ENCODE peak calls at places on chromosomes 2 and 18, in nine cellular contexts. One of them, this sample, is unnamed.

GRCh38 chr18:58315739-58316215 is 271.8 kb downstream of the NEDD4L start:
- DNase-seq in IMR-90: no peak
- DNase-seq in heart left ventricle: no peak
- DNase-seq in ovary: no peak
- DNase-seq in tibial nerve: no peak
- DNase-seq in A549: no peak
- DNase-seq in thyroid gland: no peak
- DNase-seq in Peyer's patch: peak; percentile 60
- DNase-seq in right lobe of liver: no peak
- DNase-seq in this sample: no peak

GRCh38 chr18:22314406-22314805 is 103.3 kb downstream of the CTAGE1 start:
- DNase-seq in right lobe of liver: no peak
- DNase-seq in Peyer's patch: no peak
- DNase-seq in heart left ventricle: no peak
- DNase-seq in thyroid gland: no peak
- DNase-seq in ovary: no peak
- DNase-seq in A549: no peak
- DNase-seq in IMR-90: peak; percentile 97
- DNase-seq in tibial nerve: no peak
- DNase-seq in this sample: no peak

GRCh38 chr18:6807504-6808257 is 78.2 kb downstream of the ARHGAP28 start:
- DNase-seq in Peyer's patch: no peak
- DNase-seq in IMR-90: no peak
- DNase-seq in tibial nerve: no peak
- DNase-seq in right lobe of liver: no peak
- DNase-seq in ovary: no peak
- DNase-seq in heart left ventricle: no peak
- DNase-seq in A549: no peak
- DNase-seq in thyroid gland: no peak
- DNase-seq in this sample: no peak

GRCh38 chr2:158128168-158128973 is 26.7 kb downstream of the UPP2 start:
- DNase-seq in A549: no peak
- DNase-seq in thyroid gland: no peak
- DNase-seq in heart left ventricle: no peak
- DNase-seq in ovary: no peak
- DNase-seq in Peyer's patch: peak; percentile 80
- DNase-seq in IMR-90: no peak
- DNase-seq in tibial nerve: no peak
- DNase-seq in right lobe of liver: peak; percentile 90
- DNase-seq in this sample: no peak

GRCh38 chr18:45938488-45938935 is 28.6 kb downstream of the EPG5 start:
- DNase-seq in A549: no peak
- DNase-seq in right lobe of liver: no peak
- DNase-seq in IMR-90: no peak
- DNase-seq in Peyer's patch: no peak
- DNase-seq in thyroid gland: no peak
- DNase-seq in tibial nerve: no peak
- DNase-seq in ovary: no peak
- DNase-seq in heart left ventricle: no peak
- DNase-seq in this sample: no peak

GRCh38 chr2:62826141-62826540 is 120.6 kb downstream of the EHBP1 start:
- DNase-seq in A549: no peak
- DNase-seq in heart left ventricle: no peak
- DNase-seq in tibial nerve: no peak
- DNase-seq in IMR-90: peak; percentile 65
- DNase-seq in right lobe of liver: no peak
- DNase-seq in thyroid gland: no peak
- DNase-seq in ovary: no peak
- DNase-seq in Peyer's patch: no peak
- DNase-seq in this sample: no peak

GRCh38 chr2:209383212-209383611 is 40.6 kb upstream of the MAP2 start:
- DNase-seq in right lobe of liver: no peak
- DNase-seq in ovary: no peak
- DNase-seq in Peyer's patch: no peak
- DNase-seq in tibial nerve: no peak
- DNase-seq in IMR-90: peak; percentile 16
- DNase-seq in thyroid gland: no peak
- DNase-seq in A549: peak; percentile 2
- DNase-seq in heart left ventricle: no peak
- DNase-seq in this sample: no peak

GRCh38 chr2:111624401-111625156 is 259.4 kb downstream of the ANAPC1 start:
- DNase-seq in Peyer's patch: no peak
- DNase-seq in tibial nerve: no peak
- DNase-seq in heart left ventricle: no peak
- DNase-seq in right lobe of liver: no peak
- DNase-seq in A549: no peak
- DNase-seq in IMR-90: peak; percentile 86
- DNase-seq in ovary: no peak
- DNase-seq in thyroid gland: no peak
- DNase-seq in this sample: no peak

GRCh38 chr2:226213717-226214116 is 585.9 kb downstream of the IRS1 start:
- DNase-seq in right lobe of liver: no peak
- DNase-seq in ovary: no peak
- DNase-seq in heart left ventricle: no peak
- DNase-seq in Peyer's patch: no peak
- DNase-seq in A549: no peak
- DNase-seq in thyroid gland: no peak
- DNase-seq in tibial nerve: no peak
- DNase-seq in IMR-90: peak; percentile 88
- DNase-seq in this sample: no peak

GRCh38 chr2:88658890-88659881 is 31.9 kb upstream of the EIF2AK3 start:
- DNase-seq in tibial nerve: peak; percentile 41
- DNase-seq in IMR-90: peak; percentile 71
- DNase-seq in heart left ventricle: no peak
- DNase-seq in A549: no peak
- DNase-seq in Peyer's patch: no peak
- DNase-seq in right lobe of liver: no peak
- DNase-seq in thyroid gland: no peak
- DNase-seq in ovary: no peak
- DNase-seq in this sample: no peak

GRCh38 chr18:79775441-79776221 is 22.1 kb upstream of the KCNG2 start:
- DNase-seq in A549: no peak
- DNase-seq in ovary: no peak
- DNase-seq in thyroid gland: no peak
- DNase-seq in tibial nerve: no peak
- DNase-seq in IMR-90: no peak
- DNase-seq in Peyer's patch: peak; percentile 39
- DNase-seq in heart left ventricle: no peak
- DNase-seq in right lobe of liver: peak; percentile 35
- DNase-seq in this sample: no peak

GRCh38 chr18:51171625-51172024 is 25.9 kb downstream of the MEX3C start:
- DNase-seq in tibial nerve: no peak
- DNase-seq in Peyer's patch: no peak
- DNase-seq in heart left ventricle: no peak
- DNase-seq in right lobe of liver: no peak
- DNase-seq in thyroid gland: no peak
- DNase-seq in IMR-90: no peak
- DNase-seq in A549: no peak
- DNase-seq in ovary: no peak
- DNase-seq in this sample: no peak

GRCh38 chr18:51171208-51171607 is 26.3 kb downstream of the MEX3C start:
- DNase-seq in thyroid gland: no peak
- DNase-seq in heart left ventricle: no peak
- DNase-seq in tibial nerve: no peak
- DNase-seq in Peyer's patch: no peak
- DNase-seq in ovary: no peak
- DNase-seq in A549: no peak
- DNase-seq in IMR-90: no peak
- DNase-seq in right lobe of liver: no peak
- DNase-seq in this sample: no peak

GRCh38 chr18:51168960-51169662 is 28.4 kb downstream of the MEX3C start:
- DNase-seq in heart left ventricle: no peak
- DNase-seq in A549: no peak
- DNase-seq in thyroid gland: no peak
- DNase-seq in tibial nerve: no peak
- DNase-seq in right lobe of liver: no peak
- DNase-seq in ovary: no peak
- DNase-seq in Peyer's patch: no peak
- DNase-seq in IMR-90: no peak
- DNase-seq in this sample: no peak

GRCh38 chr18:51169731-51170130 is 27.8 kb downstream of the MEX3C start:
- DNase-seq in Peyer's patch: no peak
- DNase-seq in ovary: no peak
- DNase-seq in heart left ventricle: no peak
- DNase-seq in IMR-90: no peak
- DNase-seq in right lobe of liver: no peak
- DNase-seq in tibial nerve: no peak
- DNase-seq in A549: no peak
- DNase-seq in thyroid gland: no peak
- DNase-seq in this sample: no peak

GRCh38 chr18:51170689-51171088 is 26.8 kb downstream of the MEX3C start:
- DNase-seq in A549: no peak
- DNase-seq in thyroid gland: no peak
- DNase-seq in IMR-90: no peak
- DNase-seq in heart left ventricle: no peak
- DNase-seq in right lobe of liver: no peak
- DNase-seq in Peyer's patch: no peak
- DNase-seq in ovary: no peak
- DNase-seq in tibial nerve: no peak
- DNase-seq in this sample: no peak
- H3K27ac ChIP-seq in A549: no peak overlapping the region
- H3K27ac ChIP-seq in thyroid gland: no peak overlapping the region
- H3K27ac ChIP-seq in IMR-90: no peak overlapping the region
- H3K27ac ChIP-seq in heart left ventricle: no peak overlapping the region
- H3K27ac ChIP-seq in right lobe of liver: no peak overlapping the region
- H3K27ac ChIP-seq in Peyer's patch: no peak overlapping the region
- H3K27ac ChIP-seq in ovary: no peak overlapping the region
- H3K27ac ChIP-seq in tibial nerve: no peak overlapping the region
- H3K27ac ChIP-seq in this sample: no peak overlapping the region

DNA sequence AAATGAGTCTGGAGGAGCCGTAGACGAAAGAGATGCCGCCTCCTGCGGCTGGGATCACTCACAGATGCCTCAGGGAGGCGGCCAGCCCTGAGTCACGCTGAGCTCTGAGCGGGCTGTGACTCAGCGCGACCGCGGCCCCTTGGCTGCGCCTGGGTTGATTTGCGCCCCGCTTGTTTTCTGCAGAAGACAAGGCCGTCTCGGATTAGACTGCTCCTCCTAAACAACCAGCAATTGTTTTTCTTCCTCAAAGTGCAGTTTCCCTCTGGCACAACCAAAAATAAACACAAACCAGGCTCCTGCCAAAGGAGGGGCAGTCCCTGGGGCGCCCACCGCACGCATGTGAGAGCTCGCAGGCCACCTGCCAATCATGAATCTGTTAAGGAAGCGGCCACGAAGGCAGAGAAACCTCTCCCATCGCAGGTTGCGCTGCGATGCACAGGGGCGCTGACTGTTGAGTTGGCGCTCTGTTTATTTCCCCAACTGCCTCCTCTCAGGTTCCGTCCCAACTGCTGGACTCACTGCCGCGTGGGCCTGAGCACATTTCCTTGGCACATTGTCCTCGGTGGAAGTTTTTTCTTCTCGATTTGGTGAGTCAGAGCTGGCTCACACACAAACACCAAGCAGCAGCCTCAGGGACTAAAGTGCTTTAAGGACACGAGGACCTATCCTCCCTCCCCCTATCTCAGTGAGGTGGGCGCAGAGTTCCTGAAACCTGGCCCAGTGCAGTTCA is 85.2 kb upstream of the NDUFV2 start:
- DNase-seq in tibial nerve: peak; percentile 24
- DNase-seq in IMR-90: peak; percentile 94
- DNase-seq in heart left ventricle: peak; percentile 89
- DNase-seq in right lobe of liver: no peak
- DNase-seq in ovary: peak; percentile 69
- DNase-seq in Peyer's patch: peak; percentile 53
- DNase-seq in A549: peak; percentile 63
- DNase-seq in thyroid gland: peak; percentile 46
- DNase-seq in this sample: peak; percentile 68
- TF ChIP-seq POLR2A in tibial nerve: no peak
- TF ChIP-seq POLR2A in IMR-90: peak; percentile 51
- TF ChIP-seq POLR2A in heart left ventricle: no peak
- TF ChIP-seq POLR2A in right lobe of liver: no peak
- TF ChIP-seq POLR2A in ovary: no peak
- TF ChIP-seq POLR2A in Peyer's patch: no peak
- TF ChIP-seq POLR2A in A549: no peak
- TF ChIP-seq POLR2A in thyroid gland: no peak
- TF ChIP-seq POLR2A in this sample: no peak

GRCh38 chr18:48930926-48931325 is 19.8 kb downstream of the SMAD7 start:
- DNase-seq in IMR-90: no peak
- DNase-seq in right lobe of liver: no peak
- DNase-seq in A549: no peak
- DNase-seq in ovary: no peak
- DNase-seq in heart left ventricle: no peak
- DNase-seq in tibial nerve: no peak
- DNase-seq in thyroid gland: no peak
- DNase-seq in Peyer's patch: no peak
- DNase-seq in this sample: no peak

GRCh38 chr18:48929212-48929612 is 21.6 kb downstream of the SMAD7 start:
- DNase-seq in IMR-90: peak; percentile 33
- DNase-seq in tibial nerve: no peak
- DNase-seq in A549: no peak
- DNase-seq in ovary: no peak
- DNase-seq in right lobe of liver: no peak
- DNase-seq in heart left ventricle: no peak
- DNase-seq in thyroid gland: no peak
- DNase-seq in Peyer's patch: peak; percentile 49
- DNase-seq in this sample: no peak

GRCh38 chr18:48928787-48929186 is 22.0 kb downstream of the SMAD7 start:
- DNase-seq in thyroid gland: peak; percentile 90
- DNase-seq in right lobe of liver: peak; percentile 66
- DNase-seq in IMR-90: peak; percentile 42
- DNase-seq in ovary: no peak
- DNase-seq in tibial nerve: peak; percentile 38
- DNase-seq in Peyer's patch: peak; percentile 73
- DNase-seq in A549: no peak
- DNase-seq in heart left ventricle: peak; percentile 79
- DNase-seq in this sample: peak; percentile 52

GRCh38 chr18:48931680-48932461 is 18.9 kb downstream of the SMAD7 start:
- DNase-seq in Peyer's patch: peak; percentile 55
- DNase-seq in IMR-90: no peak
- DNase-seq in heart left ventricle: no peak
- DNase-seq in A549: no peak
- DNase-seq in thyroid gland: no peak
- DNase-seq in tibial nerve: no peak
- DNase-seq in ovary: no peak
- DNase-seq in right lobe of liver: no peak
- DNase-seq in this sample: no peak

GRCh38 chr18:48929951-48930713 is 20.6 kb downstream of the SMAD7 start:
- DNase-seq in heart left ventricle: no peak
- DNase-seq in tibial nerve: peak; percentile 19
- DNase-seq in IMR-90: peak; percentile 81
- DNase-seq in ovary: peak; percentile 62
- DNase-seq in Peyer's patch: peak; percentile 90
- DNase-seq in right lobe of liver: no peak
- DNase-seq in A549: peak; percentile 89
- DNase-seq in thyroid gland: no peak
- DNase-seq in this sample: peak; percentile 58
- TF ChIP-seq CTCF in heart left ventricle: no peak
- TF ChIP-seq CTCF in tibial nerve: no peak
- TF ChIP-seq CTCF in IMR-90: no peak
- TF ChIP-seq CTCF in ovary: no peak
- TF ChIP-seq CTCF in Peyer's patch: no peak
- TF ChIP-seq CTCF in right lobe of liver: no peak
- TF ChIP-seq CTCF in A549: no peak
- TF ChIP-seq CTCF in thyroid gland: no peak
- TF ChIP-seq CTCF in this sample: no peak

DNA sequence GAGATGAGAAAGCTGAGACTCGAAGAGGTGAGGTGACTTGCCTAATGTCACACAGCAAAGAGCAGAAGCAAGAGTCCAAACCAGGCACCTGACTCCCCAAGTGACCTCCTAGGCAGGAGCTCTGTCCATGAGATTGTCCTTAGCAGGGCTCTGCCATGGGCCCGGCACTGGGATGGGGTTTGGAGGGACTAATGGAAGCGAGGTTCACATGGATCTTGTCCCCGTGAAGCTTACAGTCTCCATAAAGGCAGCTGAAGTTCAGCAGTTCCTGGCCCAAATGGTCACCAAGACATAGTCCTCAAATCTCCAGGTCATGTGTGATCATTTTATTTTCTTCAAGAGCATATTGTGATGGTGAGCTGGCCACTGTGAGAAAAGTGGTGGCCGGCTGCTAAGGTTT is 57.0 kb upstream of the AFF3 start:
- DNase-seq in A549: no peak
- DNase-seq in heart left ventricle: no peak
- DNase-seq in thyroid gland: no peak
- DNase-seq in tibial nerve: no peak
- DNase-seq in Peyer's patch: no peak
- DNase-seq in ovary: no peak
- DNase-seq in IMR-90: no peak
- DNase-seq in right lobe of liver: no peak
- DNase-seq in this sample: no peak
- H3K27ac ChIP-seq in A549: no peak overlapping the region
- H3K27ac ChIP-seq in heart left ventricle: no peak overlapping the region
- H3K27ac ChIP-seq in thyroid gland: no peak overlapping the region
- H3K27ac ChIP-seq in tibial nerve: no peak overlapping the region
- H3K27ac ChIP-seq in Peyer's patch: no peak overlapping the region
- H3K27ac ChIP-seq in ovary: no peak overlapping the region
- H3K27ac ChIP-seq in IMR-90: no peak overlapping the region
- H3K27ac ChIP-seq in right lobe of liver: no peak overlapping the region
- H3K27ac ChIP-seq in this sample: no peak overlapping the region